ENCODE peak calls at places on chromosomes 1 and 21, in five cellular contexts. R, L, J, G and M are unnamed samples.

GRCh38 chr1:113021430-113022085 is 51.4 kb upstream of the LRIG2 start:
- DNase-seq in R (no peak), L (no peak), J (no peak), G (no peak), M (no peak)

GRCh38 chr1:91864017-91864700 is 21.8 kb downstream of the TGFBR3 start:
- DNase-seq in R (no peak), L (no peak), J (no peak), G (no peak), M (no peak)

GRCh38 chr1:4605158-4605557 is 49.3 kb upstream of the AJAP1 start:
- DNase-seq in R (no peak), L (no peak), J (no peak), G (no peak), M (no peak)

GRCh38 chr1:78331799-78332198 is 159.0 kb upstream of the PTGFR start:
- DNase-seq in R (no peak), L (no peak), J (no peak), G (no peak), M (no peak)

GRCh38 chr1:109170051-109170775 is 43.5 kb upstream of the SARS1 start:
- DNase-seq in R (no peak), L (no peak), J (no peak), G (no peak), M (no peak)

GRCh38 chr1:112988367-112988766 is 32.4 kb upstream of the SLC16A1 start:
- DNase-seq in R (no peak), L (no peak), J (no peak), G (no peak), M (no peak)

GRCh38 chr1:87224209-87224608 is 104.5 kb upstream of the LMO4 start:
- DNase-seq in R (no peak), L (peak; percentile 90), J (no peak), G (no peak), M (no peak)

GRCh38 chr1:61111084-61112050 is 29.0 kb downstream of the NFIA start:
- DNase-seq in R (no peak), L (no peak), J (no peak), G (no peak), M (no peak)

GRCh38 chr1:228980232-228980969 is 245.1 kb downstream of the RHOU start:
- DNase-seq in R (no peak), L (no peak), J (no peak), G (no peak), M (no peak)

GRCh38 chr1:8963940-8964339 is 18.3 kb downstream of the CA6 start:
- DNase-seq in R (no peak), L (no peak), J (no peak), G (no peak), M (no peak)

GRCh38 chr21:43340491-43341348 is 86.2 kb downstream of the SIK1 start:
- DNase-seq in R (no peak), L (peak; percentile 69), J (no peak), G (peak; percentile 91), M (no peak)

GRCh38 chr1:222817529-222817928 is 2.7 kb downstream of the DISP1 start:
- DNase-seq in R (no peak), L (peak; percentile 69), J (no peak), G (no peak), M (no peak)

GRCh38 chr1:193558491-193559028 is 372.1 kb upstream of the B3GALT2 start:
- DNase-seq in R (no peak), L (peak; percentile 41), J (no peak), G (no peak), M (no peak)

GRCh38 chr1:212293579-212293978 is 8.4 kb downstream of the PPP2R5A start:
- DNase-seq in R (no peak), L (no peak), J (no peak), G (no peak), M (no peak)

GRCh38 chr21:42411197-42411869 is 7.6 kb downstream of the UBASH3A start:
- DNase-seq in R (no peak), L (no peak), J (peak; percentile 21), G (no peak), M (no peak)

GRCh38 chr1:229229721-229230135 is 41.2 kb upstream of the RAB4A start:
- DNase-seq in R (no peak), L (no peak), J (no peak), G (no peak), M (peak; percentile 92)

GRCh38 chr1:228077565-228078330 is 4.8 kb upstream of the ARF1 start:
- DNase-seq in R (peak; percentile 41), L (no peak), J (no peak), G (no peak), M (no peak)

GRCh38 chr1:186082235-186082937 is 292.7 kb downstream of the TPR start:
- DNase-seq in R (no peak), L (no peak), J (peak; percentile 92), G (peak; percentile 56), M (peak; percentile 87)

GRCh38 chr1:162772571-162773154 is 17.8 kb upstream of the HSD17B7 start:
- DNase-seq in R (no peak), L (no peak), J (no peak), G (no peak), M (no peak)

GRCh38 chr1:161934278-161934608 is 89.4 kb downstream of the OLFML2B start:
- DNase-seq in R (no peak), L (no peak), J (peak; percentile 2), G (no peak), M (no peak)

GRCh38 chr1:48776400-48777218 is at the start of gene BEND5:
- DNase-seq in R (peak; percentile 71), L (peak; percentile 6), J (no peak), G (no peak), M (no peak)

GRCh38 chr1:240613353-240614142 is 1.6 kb upstream of the GREM2 start:
- DNase-seq in R (no peak), L (no peak), J (no peak), G (no peak), M (no peak)

GRCh38 chr21:15841856-15842564 is 112.2 kb downstream of the USP25 start:
- DNase-seq in R (no peak), L (peak; percentile 34), J (no peak), G (no peak), M (no peak)

GRCh38 chr1:232012773-232013386 is 386.3 kb downstream of the DISC1 start:
- DNase-seq in R (no peak), L (peak; percentile 86), J (no peak), G (no peak), M (peak; percentile 78)

GRCh38 chr1:86779308-86780191 is 75.2 kb downstream of the SH3GLB1 start:
- DNase-seq in R (no peak), L (no peak), J (no peak), G (no peak), M (no peak)

GRCh38 chr1:179586107-179586823 is 5.4 kb upstream of the TDRD5 start:
- DNase-seq in R (peak; percentile 89), L (no peak), J (no peak), G (no peak), M (no peak)

GRCh38 chr1:150146853-150147542 is 2.7 kb upstream of the PLEKHO1 start:
- DNase-seq in R (no peak), L (no peak), J (no peak), G (no peak), M (no peak)

GRCh38 chr1:15016526-15016925 is 137.0 kb upstream of the TMEM51 start:
- DNase-seq in R (no peak), L (no peak), J (no peak), G (no peak), M (no peak)

GRCh38 chr1:56798053-56798471 is 21.1 kb downstream of the FYB2 start:
- DNase-seq in R (no peak), L (no peak), J (no peak), G (no peak), M (no peak)

GRCh38 chr1:174874337-174875053 is 125.3 kb upstream of the CACYBP start:
- DNase-seq in R (no peak), L (no peak), J (peak; percentile 76), G (no peak), M (no peak)

GRCh38 chr1:8394456-8395321 is 76.8 kb downstream of the SLC45A1 start:
- DNase-seq in R (no peak), L (peak; percentile 82), J (no peak), G (no peak), M (no peak)

GRCh38 chr1:16971330-16972209 is 8.8 kb downstream of the MFAP2 start:
- DNase-seq in R (no peak), L (no peak), J (no peak), G (no peak), M (no peak)

GRCh38 chr21:35324372-35325220 is 275.5 kb upstream of the RUNX1 start:
- DNase-seq in R (no peak), L (no peak), J (no peak), G (no peak), M (no peak)

GRCh38 chr21:14693997-14694396 is 147.9 kb upstream of the SAMSN1 start:
- DNase-seq in R (no peak), L (no peak), J (no peak), G (no peak), M (no peak)

DNA sequence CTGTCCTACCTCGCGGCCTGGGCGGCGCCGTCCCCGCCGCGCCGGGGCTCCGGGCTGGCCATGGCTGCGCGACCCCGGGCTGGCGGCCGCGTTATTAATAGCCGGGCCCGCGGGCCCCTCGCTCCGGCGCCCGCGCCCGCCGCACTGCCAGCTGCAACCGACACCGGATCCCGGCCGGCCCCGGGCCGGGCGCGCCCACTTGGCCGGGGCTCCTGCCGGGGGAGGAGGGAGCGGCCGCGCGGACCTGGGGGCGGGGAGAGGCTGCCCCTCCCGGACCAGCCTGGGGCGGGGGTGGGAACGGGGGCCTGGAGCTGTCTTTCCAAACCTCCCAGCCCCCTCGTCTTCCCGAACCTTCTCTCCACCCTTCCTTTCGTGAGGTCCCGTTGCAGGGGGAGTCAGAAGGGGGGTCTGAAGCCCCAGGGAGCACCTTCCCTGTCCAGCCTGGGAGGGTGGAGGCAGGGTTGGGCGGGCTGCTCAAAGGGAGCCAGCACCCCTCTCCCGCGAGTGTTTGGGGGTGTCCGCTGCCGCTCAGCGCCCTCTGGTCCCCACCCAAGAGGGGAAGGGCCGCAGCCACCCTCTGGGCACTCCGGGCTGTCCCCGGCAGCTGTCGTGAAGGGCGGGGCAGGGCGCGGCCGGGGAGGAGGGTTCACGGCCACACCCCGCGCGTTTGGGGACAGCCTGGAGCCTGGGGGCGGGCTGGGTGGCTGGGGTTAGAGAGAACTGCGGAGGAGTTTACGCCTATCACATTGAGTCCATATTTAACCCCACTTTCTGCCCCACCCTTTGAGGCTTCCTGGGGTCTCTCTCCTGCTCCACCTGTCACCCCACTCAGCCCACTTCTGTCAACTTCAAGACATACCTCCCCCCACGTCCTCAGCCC is at the start of gene SYNC:
- DNase-seq in R (peak; percentile 81), L (peak; percentile 63), J (no peak), G (no peak), M (no peak)
- H3K4me3 ChIP-seq in R (peak within 1 kb of the TSS; percentile 26), L (peak within 1 kb of the TSS; percentile 81), J (no peak within 1 kb of the TSS), G (peak within 1 kb of the TSS; percentile 56), M (peak within 1 kb of the TSS; percentile 73)

GRCh38 chr1:210328032-210328745 is 513 bp upstream of the HHAT start:
- DNase-seq in R (no peak), L (no peak), J (no peak), G (no peak), M (no peak)
- H3K27ac ChIP-seq in R (peak overlapping the region; percentile 83), L (peak overlapping the region; percentile 31), J (peak overlapping the region; percentile 75), G (peak overlapping the region; percentile 56), M (peak overlapping the region; percentile 88)

GRCh38 chr21:45366931-45367401 is 38.0 kb upstream of the COL18A1 start:
- DNase-seq in R (no peak), L (peak; percentile 93), J (no peak), G (no peak), M (peak; percentile 79)
- TF ChIP-seq CTCF in R (no peak), L (peak; percentile 26), J (no peak), G (no peak), M (no peak)

DNA sequence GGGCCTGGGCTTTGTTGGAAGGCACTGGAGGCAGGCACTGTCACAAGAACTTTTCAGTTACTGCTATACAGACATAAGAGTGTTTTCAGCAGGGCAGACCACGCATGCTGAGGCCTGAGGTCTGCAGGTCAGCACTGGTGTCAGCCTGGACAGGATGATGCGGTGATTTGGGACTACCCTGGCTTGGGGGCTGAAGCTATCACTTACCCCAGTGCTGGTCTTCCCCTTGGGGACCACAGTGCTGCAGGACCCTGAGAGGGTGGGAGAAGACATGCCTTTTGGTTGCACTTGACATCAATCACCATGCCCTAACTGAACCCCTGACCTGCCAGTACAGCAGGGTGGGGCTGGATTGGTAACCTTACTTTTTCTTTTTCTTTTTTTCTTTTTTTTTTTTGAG is 9.2 kb downstream of the DMRTB1 start:
- DNase-seq in R (no peak), L (no peak), J (no peak), G (no peak), M (no peak)
- H3K4me3 ChIP-seq in R (no peak overlapping the region), L (no peak overlapping the region), J (no peak overlapping the region), G (no peak overlapping the region), M (no peak overlapping the region)